ENCODE peak calls at places on chromosomes 13 and 19, in ten cellular contexts. O is fibroblast of pulmonary artery, F is AG10803, C is uterus, B is tibial artery, G is heart left ventricle, S is AG09309, X is PC-3, T is breast epithelium, K is left ventricle myocardium inferior. A is an unnamed sample.

GRCh38 chr19:11256189-11256588 is 6.1 kb downstream of the DOCK6 start:
- DNase-seq in O (peak), F (peak), C (peak), B (no peak), G (peak), S (no peak), X (no peak), T (no peak), K (peak), A (no peak)

GRCh38 chr13:89061821-89062220 is 1390.7 kb downstream of the SLITRK5 start:
- DNase-seq in O (no peak), F (no peak), C (no peak), B (no peak), G (no peak), S (no peak), X (peak), T (no peak), K (no peak), A (no peak)

GRCh38 chr19:40422428-40423226 is 3.2 kb downstream of the SERTAD1 start:
- DNase-seq in O (no peak), F (no peak), C (no peak), B (no peak), G (peak), S (no peak), X (no peak), T (no peak), K (no peak), A (peak)

GRCh38 chr13:36006347-36006746 is 124.8 kb downstream of the DCLK1 start:
- DNase-seq in O (no peak), F (no peak), C (no peak), B (no peak), G (no peak), S (no peak), X (peak), T (no peak), K (no peak), A (peak)

GRCh38 chr19:36030264-36031148 is 2.2 kb downstream of the CLIP3 start:
- DNase-seq in O (peak), F (peak), C (no peak), B (no peak), G (no peak), S (no peak), X (no peak), T (no peak), K (no peak), A (peak)

GRCh38 chr13:110902370-110902769 is 12.5 kb downstream of the ANKRD10 start:
- DNase-seq in O (no peak), F (no peak), C (no peak), B (no peak), G (no peak), S (no peak), X (no peak), T (no peak), K (no peak), A (peak)

GRCh38 chr19:3976495-3977241 is 5.8 kb upstream of the DAPK3 start:
- DNase-seq in O (no peak), F (peak), C (no peak), B (peak), G (peak), S (no peak), X (no peak), T (peak), K (no peak), A (no peak)

GRCh38 chr19:15178629-15179308 is 22.0 kb downstream of the NOTCH3 start:
- DNase-seq in O (no peak), F (no peak), C (no peak), B (no peak), G (no peak), S (no peak), X (no peak), T (no peak), K (no peak), A (no peak)

GRCh38 chr13:50401721-50402510 is 386.7 kb downstream of the KCNRG start:
- DNase-seq in O (peak), F (peak), C (no peak), B (no peak), G (no peak), S (peak), X (peak), T (no peak), K (no peak), A (peak)

GRCh38 chr13:82833928-82834327 is 1048.3 kb downstream of the SLITRK1 start:
- DNase-seq in O (peak), F (peak), C (no peak), B (no peak), G (no peak), S (no peak), X (no peak), T (no peak), K (no peak), A (peak)

GRCh38 chr19:5823579-5824281 is 15.8 kb downstream of the FUT6 start:
- DNase-seq in O (no peak), F (no peak), C (no peak), B (no peak), G (no peak), S (no peak), X (peak), T (no peak), K (no peak), A (no peak)

GRCh38 chr13:63481334-63481733 is 2065.7 kb upstream of the PCDH20 start:
- DNase-seq in O (peak), F (peak), C (no peak), B (no peak), G (no peak), S (peak), X (no peak), T (no peak), K (no peak), A (peak)

GRCh38 chr13:100510208-100510997 is 78.2 kb downstream of the GGACT start:
- DNase-seq in O (no peak), F (no peak), C (no peak), B (no peak), G (no peak), S (no peak), X (no peak), T (no peak), K (no peak), A (no peak)

GRCh38 chr13:83731113-83731512 is 151.2 kb downstream of the SLITRK1 start:
- DNase-seq in O (no peak), F (no peak), C (no peak), B (no peak), G (no peak), S (no peak), X (peak), T (no peak), K (no peak), A (no peak)

GRCh38 chr19:1401138-1401888 is at the start of gene GAMT:
- DNase-seq in O (peak), F (peak), C (no peak), B (no peak), G (peak), S (no peak), X (peak), T (no peak), K (peak), A (no peak)

GRCh38 chr19:41531438-41532311 is 44.3 kb upstream of the CEACAM21 start:
- DNase-seq in O (peak), F (peak), C (peak), B (peak), G (peak), S (no peak), X (no peak), T (peak), K (peak), A (peak)

GRCh38 chr19:28234637-28235036 is 978.3 kb downstream of the UQCRFS1 start:
- DNase-seq in O (peak), F (peak), C (no peak), B (no peak), G (peak), S (peak), X (no peak), T (no peak), K (no peak), A (peak)

GRCh38 chr13:106357198-106357597 is 178.3 kb downstream of the EFNB2 start:
- DNase-seq in O (peak), F (no peak), C (no peak), B (no peak), G (no peak), S (no peak), X (no peak), T (no peak), K (no peak), A (peak)

GRCh38 chr19:48837586-48838191 is 1.4 kb upstream of the HSD17B14 start:
- DNase-seq in O (no peak), F (no peak), C (no peak), B (no peak), G (no peak), S (no peak), X (no peak), T (no peak), K (no peak), A (no peak)

GRCh38 chr19:8028951-8029491 is 23.5 kb upstream of the CCL25 start:
- DNase-seq in O (peak), F (no peak), C (no peak), B (no peak), G (no peak), S (no peak), X (no peak), T (no peak), K (no peak), A (peak)

GRCh38 chr19:51703655-51704515 is 10.8 kb downstream of the SPACA6 start:
- DNase-seq in O (peak), F (peak), C (peak), B (peak), G (peak), S (peak), X (peak), T (peak), K (peak), A (peak)

GRCh38 chr19:35086455-35086854 is 29.2 kb upstream of the FXYD3 start:
- DNase-seq in O (no peak), F (no peak), C (no peak), B (no peak), G (no peak), S (no peak), X (no peak), T (no peak), K (no peak), A (no peak)

GRCh38 chr19:17078920-17079709 is 3.5 kb downstream of the MYO9B start:
- DNase-seq in O (peak), F (no peak), C (no peak), B (no peak), G (no peak), S (no peak), X (no peak), T (no peak), K (no peak), A (peak)

GRCh38 chr19:42279148-42279901 is 10.3 kb downstream of the CIC start:
- DNase-seq in O (no peak), F (no peak), C (no peak), B (no peak), G (no peak), S (no peak), X (no peak), T (no peak), K (no peak), A (no peak)

DNA sequence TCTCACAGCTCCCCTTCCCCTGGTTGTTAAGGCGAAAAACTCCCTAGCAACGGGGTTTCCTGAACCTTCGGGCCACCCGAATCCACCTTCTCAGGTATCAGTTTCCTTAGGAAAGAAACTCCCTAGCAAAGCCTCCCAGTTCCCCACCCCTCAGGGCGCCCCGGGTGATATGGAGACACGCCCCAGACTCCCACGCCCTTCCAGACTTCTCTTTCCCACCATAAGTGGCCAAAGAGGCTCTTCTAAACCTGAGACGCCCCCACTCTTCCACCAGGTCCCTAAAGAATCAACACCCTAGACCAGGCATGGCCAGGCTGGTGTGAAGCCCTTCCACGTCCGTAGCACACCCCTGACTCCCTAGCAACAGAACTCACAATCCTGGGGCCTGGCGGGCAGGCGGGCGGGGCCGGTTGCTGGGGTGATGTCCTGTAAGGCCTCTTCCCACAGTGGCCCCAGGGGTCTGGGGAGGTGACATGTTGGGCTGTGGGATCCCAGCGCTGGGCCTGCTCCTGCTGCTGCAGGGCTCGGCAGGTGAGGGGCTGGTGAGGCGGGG is at the start of gene TMEM190:
- DNase-seq in O (no peak), F (no peak), C (no peak), B (no peak), G (no peak), S (no peak), X (no peak), T (no peak), K (no peak), A (no peak)
- H3K4me3 ChIP-seq in O (no peak), F (no peak), C (no peak), B (no peak), G (no peak), S (no peak), X (no peak), T (no peak), K (no peak), A (no peak)

GRCh38 chr13:25874907-25875306 is 176.9 kb downstream of the SHISA2 start:
- DNase-seq in O (no peak), F (no peak), C (no peak), B (no peak), G (no peak), S (no peak), X (no peak), T (no peak), K (no peak), A (no peak)
- TF ChIP-seq CTCF in O (no peak), F (no peak), C (no peak), B (no peak), G (no peak), S (no peak), X (no peak), T (no peak), K (no peak), A (no peak)

GRCh38 chr13:23468811-23469210 is 35.3 kb upstream of the SACS start:
- DNase-seq in O (no peak), F (peak), C (no peak), B (no peak), G (no peak), S (no peak), X (no peak), T (no peak), K (no peak), A (no peak)

GRCh38 chr13:23469901-23470525 is 36.5 kb upstream of the SACS start:
- DNase-seq in O (peak), F (peak), C (no peak), B (no peak), G (no peak), S (peak), X (no peak), T (no peak), K (no peak), A (peak)

GRCh38 chr13:23470706-23471610 is 37.5 kb upstream of the SACS start:
- DNase-seq in O (no peak), F (peak), C (no peak), B (no peak), G (no peak), S (no peak), X (peak), T (no peak), K (no peak), A (no peak)

GRCh38 chr13:23473236-23473635 is 39.7 kb upstream of the SACS start:
- DNase-seq in O (no peak), F (peak), C (no peak), B (no peak), G (no peak), S (no peak), X (no peak), T (no peak), K (no peak), A (no peak)

GRCh38 chr13:23472189-23472588 is 38.7 kb upstream of the SACS start:
- DNase-seq in O (peak), F (no peak), C (no peak), B (no peak), G (no peak), S (no peak), X (no peak), T (no peak), K (no peak), A (peak)
- H3K4me3 ChIP-seq in O (no peak), F (peak), C (no peak), B (no peak), G (no peak), S (no peak), X (no peak), T (no peak), K (no peak), A (no peak)

GRCh38 chr19:47790398-47790814 is 11.9 kb downstream of the SELENOW start:
- DNase-seq in O (peak), F (peak), C (peak), B (peak), G (peak), S (no peak), X (peak), T (peak), K (peak), A (peak)

GRCh38 chr19:47797996-47798903 is 6.1 kb downstream of the TPRX1 start:
- DNase-seq in O (no peak), F (no peak), C (no peak), B (no peak), G (no peak), S (no peak), X (no peak), T (no peak), K (no peak), A (no peak)

GRCh38 chr19:47796785-47797184 is 7.6 kb downstream of the TPRX1 start:
- DNase-seq in O (no peak), F (no peak), C (no peak), B (no peak), G (no peak), S (no peak), X (no peak), T (no peak), K (no peak), A (no peak)

GRCh38 chr19:47792616-47793015 is 11.7 kb downstream of the TPRX1 start:
- DNase-seq in O (no peak), F (no peak), C (no peak), B (no peak), G (no peak), S (no peak), X (no peak), T (no peak), K (no peak), A (no peak)

DNA sequence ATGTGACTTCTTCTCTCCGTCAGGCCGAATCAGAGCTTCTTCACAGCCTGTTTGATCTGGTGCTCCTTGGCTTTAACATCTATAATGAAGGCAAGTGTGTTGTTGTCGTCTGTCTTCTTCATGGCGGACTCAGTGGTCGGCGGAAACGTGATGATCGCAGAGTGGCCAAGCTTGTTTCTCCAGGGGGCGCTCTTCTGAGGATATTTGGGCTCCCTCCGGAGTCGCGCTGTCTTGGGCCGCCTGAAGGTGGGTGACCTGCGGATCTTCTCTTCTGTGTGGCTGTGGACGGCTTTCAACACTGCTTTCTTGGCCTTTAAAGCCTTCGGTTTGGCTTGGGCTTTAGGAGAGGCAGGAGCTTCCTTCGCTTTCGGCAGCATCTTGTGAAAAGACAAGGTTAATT is 9.8 kb downstream of the TPRX1 start:
- DNase-seq in O (no peak), F (no peak), C (no peak), B (no peak), G (no peak), S (no peak), X (no peak), T (no peak), K (no peak), A (no peak)
- TF ChIP-seq CTCF in O (peak), F (no peak), C (no peak), B (no peak), G (no peak), S (peak), X (peak), T (no peak), K (no peak), A (no peak)

DNA sequence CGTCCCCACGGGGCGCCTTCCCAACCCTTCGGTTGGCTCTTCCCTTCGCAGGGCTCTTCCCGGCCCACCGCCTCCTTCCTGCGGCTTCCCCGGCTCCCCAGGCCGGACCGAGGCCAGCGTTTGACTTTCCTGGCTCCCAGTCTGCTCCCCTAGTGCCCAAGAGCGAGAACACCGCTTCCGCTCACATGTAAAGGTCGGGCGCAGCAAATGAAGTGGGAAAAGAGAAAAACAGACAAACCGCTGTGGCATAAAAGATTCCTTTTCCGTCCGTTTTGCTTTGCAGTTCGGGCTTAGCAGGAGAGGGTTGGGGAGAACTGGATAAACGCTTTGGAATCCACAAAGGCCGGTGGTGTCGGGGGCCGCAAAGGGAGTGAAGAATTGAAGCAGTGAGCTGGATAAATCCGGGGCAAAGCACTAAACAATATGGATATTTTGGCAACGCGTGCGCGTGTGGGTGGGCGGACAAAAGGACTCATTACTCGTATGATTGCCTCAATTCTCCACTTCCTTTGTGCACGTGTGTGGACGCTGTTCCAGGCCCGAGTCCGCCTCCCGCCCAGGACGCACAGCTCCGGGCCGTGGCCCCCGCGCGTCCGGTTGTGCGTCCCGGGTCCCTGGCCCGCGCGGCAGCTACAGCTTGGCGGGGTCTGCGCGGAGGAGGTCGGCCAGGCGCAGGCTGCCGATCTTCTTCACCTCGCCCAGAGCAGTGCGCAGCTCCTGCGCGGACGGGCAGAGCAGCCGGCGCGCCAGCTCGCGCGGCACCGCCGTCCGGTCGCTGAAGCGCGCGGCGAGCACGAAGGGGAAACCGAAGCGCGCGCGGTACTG is 8.6 kb upstream of the CDX2 start:
- DNase-seq in O (peak), F (no peak), C (no peak), B (no peak), G (no peak), S (no peak), X (no peak), T (no peak), K (no peak), A (no peak)
- H3K4me3 ChIP-seq in O (no peak), F (no peak), C (no peak), B (peak), G (no peak), S (no peak), X (no peak), T (no peak), K (peak), A (no peak)

GRCh38 chr19:49986354-49986753 is 25.4 kb upstream of the SIGLEC11 start:
- DNase-seq in O (no peak), F (no peak), C (no peak), B (no peak), G (no peak), S (no peak), X (no peak), T (no peak), K (no peak), A (no peak)

GRCh38 chr19:49985926-49986325 is 25.0 kb upstream of the SIGLEC11 start:
- DNase-seq in O (no peak), F (no peak), C (no peak), B (no peak), G (no peak), S (no peak), X (peak), T (no peak), K (no peak), A (no peak)

GRCh38 chr19:49988007-49988406 is 27.0 kb upstream of the SIGLEC11 start:
- DNase-seq in O (no peak), F (no peak), C (no peak), B (no peak), G (no peak), S (no peak), X (no peak), T (no peak), K (no peak), A (no peak)

GRCh38 chr19:49988433-49988832 is 27.5 kb upstream of the SIGLEC11 start:
- DNase-seq in O (no peak), F (peak), C (no peak), B (no peak), G (no peak), S (no peak), X (peak), T (no peak), K (no peak), A (no peak)

DNA sequence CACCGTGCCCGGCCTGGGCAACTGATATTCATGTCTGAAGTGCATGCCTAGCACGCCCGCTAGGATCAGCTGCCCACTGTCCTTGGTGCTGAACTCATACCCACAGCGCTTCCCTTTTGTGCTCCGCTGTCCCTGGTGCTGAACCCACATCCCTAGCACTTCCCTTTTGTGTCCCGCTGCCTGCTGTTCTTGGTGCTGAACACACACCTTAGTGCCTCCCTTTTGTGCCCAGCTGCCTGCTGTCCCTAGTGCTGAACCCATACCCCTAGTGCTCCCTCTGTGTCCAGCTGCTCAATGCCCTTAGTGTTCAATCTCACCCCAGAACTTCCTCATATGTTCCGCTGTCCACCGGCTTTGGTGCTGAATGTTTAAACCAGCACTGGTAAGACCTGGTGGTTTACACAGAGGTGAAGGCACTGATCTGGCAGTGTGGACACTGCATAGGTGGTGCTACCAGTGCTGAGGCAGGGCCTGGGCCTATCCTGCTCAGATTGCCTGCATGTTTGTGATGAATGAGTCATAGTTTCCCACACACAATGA is 26.3 kb upstream of the SIGLEC11 start:
- DNase-seq in O (peak), F (peak), C (peak), B (peak), G (peak), S (peak), X (peak), T (peak), K (peak), A (peak)
- TF ChIP-seq CTCF in O (no peak), F (peak), C (peak), B (peak), G (no peak), S (no peak), X (no peak), T (peak), K (peak), A (peak)

A was measured in fibroblast of the aortic adventitia.